ENCODE peak calls at places on chromosomes 12 and 14, in six cellular contexts. S is HL-60, B is NCI-H1417 treated with DMSO at 0.1 percent for 48 hours, C is activated gamma-delta T cell, L is tibial artery, X is HEK293T. P is an unnamed sample.

GRCh38 chr14:99191663-99192621 is 80.1 kb downstream of the BCL11B start:
- DNase-seq in S (no peak), B (no peak), C (no peak), L (peak), X (no peak), P (no peak)

GRCh38 chr12:22268406-22268805 is 66.1 kb downstream of the ST8SIA1 start:
- DNase-seq in S (no peak), B (no peak), C (no peak), L (no peak), X (no peak), P (no peak)

GRCh38 chr12:6792522-6793201 is 3.3 kb downstream of the CD4 start:
- DNase-seq in S (peak), B (no peak), C (no peak), L (peak), X (no peak), P (no peak)

GRCh38 chr12:71558445-71558844 is 105.2 kb downstream of the ZFC3H1 start:
- DNase-seq in S (no peak), B (no peak), C (no peak), L (no peak), X (no peak), P (no peak)

GRCh38 chr14:32252030-32252670 is 49.1 kb upstream of the RNU6-8 start:
- DNase-seq in S (peak), B (peak), C (no peak), L (peak), X (peak), P (peak)

GRCh38 chr12:6321905-6322304 is 11.4 kb downstream of the PLEKHG6 start:
- DNase-seq in S (no peak), B (no peak), C (no peak), L (no peak), X (no peak), P (no peak)

GRCh38 chr12:52186135-52186840 is 5.5 kb downstream of the KRT80 start:
- DNase-seq in S (no peak), B (peak), C (no peak), L (no peak), X (no peak), P (no peak)

GRCh38 chr12:50598321-50598862 is 93.6 kb downstream of the DIP2B start:
- DNase-seq in S (no peak), B (no peak), C (no peak), L (no peak), X (no peak), P (no peak)

GRCh38 chr12:21526053-21526452 is at the start of gene SPX:
- DNase-seq in S (no peak), B (no peak), C (no peak), L (no peak), X (no peak), P (peak)

GRCh38 chr14:80213602-80214001 is 2.3 kb upstream of the DIO2 start:
- DNase-seq in S (peak), B (no peak), C (no peak), L (peak), X (peak), P (peak)

GRCh38 chr12:69732088-69732487 is 6.6 kb upstream of the RAB3IP start:
- DNase-seq in S (no peak), B (no peak), C (no peak), L (no peak), X (no peak), P (no peak)

GRCh38 chr12:66832997-66833396 is 154.1 kb upstream of the GRIP1 start:
- DNase-seq in S (no peak), B (no peak), C (no peak), L (no peak), X (no peak), P (no peak)

GRCh38 chr12:50066402-50066801 is 9.0 kb downstream of the ASIC1 start:
- DNase-seq in S (no peak), B (no peak), C (no peak), L (no peak), X (no peak), P (peak)

GRCh38 chr12:13278249-13278787 is 81.8 kb downstream of the EMP1 start:
- DNase-seq in S (peak), B (no peak), C (peak), L (peak), X (peak), P (peak)

GRCh38 chr12:110689601-110690430 is 901 bp upstream of the HVCN1 start:
- DNase-seq in S (no peak), B (no peak), C (peak), L (no peak), X (no peak), P (no peak)

GRCh38 chr14:75295061-75295461 is 16.4 kb downstream of the FOS start:
- DNase-seq in S (no peak), B (no peak), C (no peak), L (peak), X (peak), P (peak)

GRCh38 chr12:124675881-124676688 is 108.7 kb upstream of the NCOR2 start:
- DNase-seq in S (no peak), B (no peak), C (no peak), L (no peak), X (no peak), P (no peak)